ENCODE peak calls at places on chromosomes 11 and 22, in eight cellular contexts. H is upper lobe of left lung, D is colonic mucosa, O is IMR-90, S is A549, J is foreskin keratinocyte, C is right atrium auricular region, B is tibial nerve. I is an unnamed sample.

GRCh38 chr22:20583471-20583922 is 76.1 kb downstream of the MED15 start:
- DNase-seq in H (no peak), D (no peak), O (no peak), S (no peak), J (no peak), C (no peak), B (no peak), I (peak; percentile 26)

GRCh38 chr11:73399159-73400090 is 23.2 kb downstream of the RELT start:
- DNase-seq in H (no peak), D (no peak), O (peak; percentile 44), S (no peak), J (no peak), C (peak; percentile 56), B (no peak), I (no peak)

GRCh38 chr11:61967924-61968757 is 707 bp upstream of the FTH1 start:
- DNase-seq in H (no peak), D (peak; percentile 66), O (no peak), S (no peak), J (peak; percentile 40), C (peak; percentile 63), B (no peak), I (peak; percentile 45)

GRCh38 chr11:29485641-29486040 is 531.2 kb downstream of the KCNA4 start:
- DNase-seq in H (no peak), D (no peak), O (peak; percentile 1), S (no peak), J (no peak), C (no peak), B (no peak), I (no peak)

GRCh38 chr11:15815246-15816209 is 540.8 kb downstream of the SOX6 start:
- DNase-seq in H (no peak), D (peak; percentile 46), O (no peak), S (no peak), J (no peak), C (no peak), B (no peak), I (no peak)

GRCh38 chr11:117062503-117062902 is 35.7 kb downstream of the SIK3 start:
- DNase-seq in H (no peak), D (no peak), O (no peak), S (no peak), J (no peak), C (no peak), B (no peak), I (no peak)

GRCh38 chr11:14622241-14622954 is 21.2 kb upstream of the PDE3B start:
- DNase-seq in H (no peak), D (no peak), O (no peak), S (no peak), J (no peak), C (no peak), B (no peak), I (no peak)

GRCh38 chr22:49475253-49475652 is 352.4 kb downstream of the BRD1 start:
- DNase-seq in H (no peak), D (no peak), O (no peak), S (no peak), J (no peak), C (no peak), B (no peak), I (no peak)

GRCh38 chr11:65793144-65793581 is 6.3 kb downstream of the OVOL1 start:
- DNase-seq in H (peak; percentile 78), D (peak; percentile 93), O (no peak), S (no peak), J (peak; percentile 78), C (no peak), B (no peak), I (peak; percentile 98)

GRCh38 chr22:26671317-26672059 is 14.1 kb downstream of the MIAT start:
- DNase-seq in H (peak; percentile 31), D (peak; percentile 45), O (no peak), S (no peak), J (peak; percentile 69), C (no peak), B (peak; percentile 18), I (peak; percentile 17)

GRCh38 chr22:37303821-37304274 is 21.5 kb downstream of the CYTH4 start:
- DNase-seq in H (peak; percentile 80), D (no peak), O (peak; percentile 95), S (peak; percentile 82), J (peak; percentile 79), C (peak; percentile 64), B (no peak), I (no peak)

GRCh38 chr22:37162221-37163095 is 12.7 kb upstream of the IL2RB start:
- DNase-seq in H (no peak), D (no peak), O (no peak), S (no peak), J (no peak), C (no peak), B (no peak), I (no peak)

GRCh38 chr11:114216804-114217195 is 79.4 kb upstream of the NNMT start:
- DNase-seq in H (no peak), D (no peak), O (no peak), S (no peak), J (no peak), C (no peak), B (no peak), I (no peak)

DNA sequence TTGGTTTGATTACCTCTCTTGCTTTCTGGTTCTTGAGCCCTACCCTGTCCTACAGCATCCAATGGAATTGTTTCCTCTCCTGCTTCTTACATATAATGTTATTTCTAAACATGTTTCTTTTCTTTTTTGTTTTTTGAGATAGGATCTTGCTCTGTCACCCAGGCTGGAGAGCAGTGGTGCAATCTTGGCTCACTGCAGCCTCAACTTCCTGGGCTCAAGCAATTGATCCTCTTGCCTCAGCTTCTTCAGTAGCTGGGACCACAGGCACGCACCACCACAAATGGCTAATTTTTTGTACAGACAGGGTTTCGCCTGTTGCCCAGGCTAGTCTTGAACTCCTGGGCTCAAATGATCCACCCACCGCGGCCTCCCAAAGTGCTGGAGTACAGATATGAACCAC is 105.9 kb downstream of the SGSM3 start:
- DNase-seq in H (no peak), D (no peak), O (no peak), S (no peak), J (no peak), C (no peak), B (no peak), I (no peak)
- H3K27ac ChIP-seq in H (no peak overlapping the region), D (no peak overlapping the region), O (no peak overlapping the region), S (peak overlapping the region; percentile 16), J (no peak overlapping the region), C (no peak overlapping the region), B (no peak overlapping the region), I (no peak overlapping the region)

GRCh38 chr11:83520849-83521248 is 234.7 kb upstream of the CCDC90B start:
- DNase-seq in H (no peak), D (no peak), O (no peak), S (no peak), J (no peak), C (no peak), B (no peak), I (no peak)

GRCh38 chr11:83523676-83524075 is 237.5 kb upstream of the CCDC90B start:
- DNase-seq in H (no peak), D (no peak), O (no peak), S (no peak), J (no peak), C (no peak), B (no peak), I (no peak)

DNA sequence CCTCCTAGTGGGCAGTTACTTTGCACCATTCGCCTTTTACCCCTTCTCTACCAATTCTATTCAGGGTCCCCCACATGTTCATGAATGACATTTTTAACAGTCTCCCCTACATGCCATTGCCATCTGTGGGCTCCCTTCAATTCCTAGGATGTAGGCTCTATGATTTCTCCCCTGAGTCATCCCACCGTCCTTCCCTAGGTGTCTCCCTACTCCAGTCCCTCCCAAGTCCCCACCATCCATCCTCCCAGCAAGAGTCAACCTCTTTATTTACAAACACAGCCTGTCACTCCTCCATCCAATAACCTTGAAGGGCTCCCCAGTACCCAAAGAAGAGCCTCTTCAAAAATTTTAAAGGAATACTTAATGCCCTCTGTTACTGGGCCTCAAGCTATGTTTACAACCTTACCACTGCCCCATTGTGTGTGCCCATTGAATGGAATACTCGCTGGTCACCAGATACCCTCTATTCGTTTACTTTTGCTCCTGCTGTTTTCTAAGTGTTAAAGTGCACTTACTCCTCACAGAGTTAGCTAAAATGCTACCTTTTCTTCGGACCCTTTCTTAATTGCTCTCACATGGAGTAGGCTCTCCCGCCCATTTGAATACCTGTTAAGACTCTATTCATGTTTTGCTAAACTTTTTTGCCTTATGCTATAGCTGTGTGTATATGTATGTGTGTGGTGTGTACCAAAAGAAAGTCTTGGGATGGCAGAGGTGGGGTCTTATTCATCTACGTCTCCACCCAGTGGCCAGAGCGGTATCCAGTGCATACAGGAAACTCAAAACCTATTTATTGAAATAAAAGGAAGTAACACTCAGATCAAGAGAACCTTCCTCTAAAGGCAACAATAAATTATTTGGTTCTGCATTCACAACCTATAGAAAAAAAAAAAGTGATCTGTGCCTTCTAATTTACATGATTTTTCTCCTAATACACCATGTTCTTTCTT is 235.8 kb upstream of the CCDC90B start:
- DNase-seq in H (no peak), D (no peak), O (peak; percentile 31), S (no peak), J (no peak), C (no peak), B (no peak), I (no peak)
- TF ChIP-seq CTCF in H (no peak), D (no peak), O (peak; percentile 50), S (no peak), J (peak; percentile 63), C (no peak), B (no peak), I (peak; percentile 16)

GRCh38 chr11:48079602-48080001 is 99.2 kb downstream of the PTPRJ start:
- DNase-seq in H (peak; percentile 41), D (no peak), O (no peak), S (no peak), J (no peak), C (no peak), B (no peak), I (no peak)

GRCh38 chr11:48080301-48080861 is 100.0 kb downstream of the PTPRJ start:
- DNase-seq in H (no peak), D (no peak), O (no peak), S (no peak), J (no peak), C (no peak), B (no peak), I (no peak)

GRCh38 chr11:48082771-48083170 is 102.4 kb downstream of the PTPRJ start:
- DNase-seq in H (no peak), D (no peak), O (no peak), S (no peak), J (no peak), C (no peak), B (no peak), I (no peak)

GRCh38 chr11:48083427-48083826 is 103.1 kb downstream of the PTPRJ start:
- DNase-seq in H (no peak), D (no peak), O (peak; percentile 13), S (no peak), J (no peak), C (no peak), B (no peak), I (no peak)

GRCh38 chr11:48081151-48082010 is 101.0 kb downstream of the PTPRJ start:
- DNase-seq in H (peak; percentile 55), D (no peak), O (peak; percentile 59), S (no peak), J (peak; percentile 7), C (peak; percentile 90), B (peak; percentile 68), I (peak; percentile 92)
- H3K27ac ChIP-seq in H (no peak overlapping the region), D (no peak overlapping the region), O (no peak overlapping the region), S (peak overlapping the region; percentile 54), J (no peak overlapping the region), C (peak overlapping the region; percentile 85), B (peak overlapping the region; percentile 21), I (peak overlapping the region; percentile 81)

DNA sequence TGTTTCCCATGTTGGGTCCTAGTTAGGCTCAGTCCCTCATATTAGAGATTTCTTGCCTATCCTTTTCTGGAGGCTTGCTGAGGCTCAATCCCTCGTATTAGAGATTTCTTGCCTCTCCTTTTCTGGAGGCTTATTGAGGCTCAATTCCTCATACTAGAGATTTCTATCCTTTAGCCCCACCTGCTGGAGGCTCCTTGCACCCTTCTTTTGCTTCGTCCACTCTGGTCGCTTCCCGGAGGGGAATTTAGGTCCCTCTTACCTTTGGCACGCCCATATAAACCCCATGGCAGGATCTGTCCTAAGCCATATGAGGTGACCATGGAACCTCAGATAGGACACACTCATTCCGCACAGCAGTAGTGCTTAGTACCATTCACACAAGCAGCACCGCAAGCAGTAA is 15.9 kb downstream of the CYP2D6 start:
- DNase-seq in H (no peak), D (no peak), O (peak; percentile 6), S (peak; percentile 27), J (no peak), C (no peak), B (no peak), I (no peak)
- TF ChIP-seq CTCF in H (peak; percentile 27), D (no peak), O (peak; percentile 31), S (peak; percentile 12), J (peak; percentile 44), C (no peak), B (no peak), I (peak; percentile 28)

I was measured in thyroid gland.